ENCODE peak calls at places on chromosomes 1 and 21, in six cellular contexts. C, V, N, G, U and A are unnamed samples.

GRCh38 chr1:19563336-19564097 is 78.2 kb upstream of the CAPZB start:
- DNase-seq in G (no peak), N (no peak), U (peak), C (no peak), V (no peak), A (no peak)

GRCh38 chr21:38848187-38848609 is 42.5 kb downstream of the ETS2 start:
- DNase-seq in C (no peak), N (no peak), G (no peak), U (no peak), V (no peak), A (no peak)

GRCh38 chr1:12578860-12579422 is 39.1 kb downstream of the DHRS3 start:
- DNase-seq in V (no peak), U (no peak), C (no peak), G (no peak), N (no peak), A (no peak)

GRCh38 chr1:44416408-44416807 is 11.4 kb downstream of the RNF220 start:
- DNase-seq in V (no peak), G (no peak), N (no peak), C (no peak), U (no peak), A (no peak)

GRCh38 chr1:231214918-231215675 is 25.9 kb upstream of the GNPAT start:
- DNase-seq in C (no peak), V (no peak), N (no peak), U (no peak), G (no peak), A (no peak)

GRCh38 chr1:227949954-227950734 is 2.4 kb upstream of the WNT9A start:
- DNase-seq in G (no peak), U (no peak), N (no peak), C (no peak), V (no peak), A (peak)

GRCh38 chr1:204152310-204153044 is 633 bp upstream of the ETNK2 start:
- DNase-seq in N (no peak), G (no peak), U (no peak), V (no peak), C (no peak), A (no peak)

GRCh38 chr1:82728206-82728605 is 927.5 kb downstream of the ADGRL2 start:
- DNase-seq in U (no peak), V (no peak), N (no peak), G (no peak), C (no peak), A (no peak)

GRCh38 chr1:175162955-175163354 is 29.6 kb downstream of the KIAA0040 start:
- DNase-seq in V (no peak), C (no peak), U (no peak), G (no peak), N (no peak), A (no peak)

GRCh38 chr1:191707288-191707687 is 451.0 kb upstream of the RGS18 start:
- DNase-seq in V (no peak), N (no peak), G (no peak), U (no peak), C (no peak), A (no peak)

GRCh38 chr1:29157269-29157601 is 24.5 kb downstream of the SRSF4 start:
- DNase-seq in C (no peak), U (no peak), N (no peak), V (no peak), G (no peak), A (no peak)

GRCh38 chr1:107318932-107319331 is 178.1 kb downstream of the NTNG1 start:
- DNase-seq in G (no peak), U (no peak), V (no peak), N (no peak), C (no peak), A (no peak)

GRCh38 chr1:58883037-58883887 is 99.4 kb upstream of the JUN start:
- DNase-seq in N (no peak), V (peak), U (no peak), C (no peak), G (no peak), A (no peak)

GRCh38 chr1:94978401-94978800 is 51.5 kb upstream of the CNN3 start:
- DNase-seq in U (no peak), V (no peak), G (no peak), C (no peak), N (no peak), A (no peak)

GRCh38 chr21:35204850-35205564 is 155.9 kb upstream of the RUNX1 start:
- DNase-seq in G (no peak), U (no peak), N (no peak), V (peak), C (no peak), A (peak)

GRCh38 chr1:51664412-51665240 is 47.7 kb downstream of the OSBPL9 start:
- DNase-seq in C (no peak), V (no peak), U (no peak), N (no peak), G (no peak), A (no peak)

GRCh38 chr1:4172659-4173599 is 272.9 kb upstream of the C1orf174 start:
- DNase-seq in V (no peak), U (no peak), N (no peak), C (no peak), G (no peak), A (no peak)

GRCh38 chr1:150121236-150121862 is 28.4 kb upstream of the PLEKHO1 start:
- DNase-seq in N (no peak), U (no peak), G (no peak), C (no peak), V (no peak), A (no peak)

GRCh38 chr1:41275831-41276230 is 33.7 kb upstream of the SCMH1 start:
- DNase-seq in C (no peak), V (no peak), U (no peak), N (no peak), G (no peak), A (no peak)

GRCh38 chr1:6962390-6962955 is 177.2 kb downstream of the CAMTA1 start:
- DNase-seq in C (peak), G (peak), U (no peak), N (no peak), V (no peak), A (no peak)

GRCh38 chr1:14742181-14742980 is 143.9 kb downstream of the KAZN start:
- DNase-seq in U (no peak), N (peak), G (no peak), C (no peak), V (peak), A (no peak)

GRCh38 chr1:178648159-178648558 is 76.9 kb upstream of the RALGPS2 start:
- DNase-seq in C (no peak), V (no peak), G (no peak), N (no peak), U (no peak), A (no peak)

GRCh38 chr1:42732126-42732680 is 7.8 kb downstream of the CLDN19 start:
- DNase-seq in U (no peak), G (no peak), C (no peak), V (no peak), N (no peak), A (no peak)

GRCh38 chr1:50108497-50109073 is at the start of gene ELAVL4:
- DNase-seq in U (no peak), N (peak), C (no peak), G (no peak), V (no peak), A (no peak)

GRCh38 chr1:221302357-221303147 is 423.3 kb downstream of the HLX start:
- DNase-seq in G (no peak), V (no peak), C (no peak), N (no peak), U (no peak), A (no peak)